ENCODE peak calls at places on chromosome 7, in ten cellular contexts. One of them, this sample, is unnamed.

GRCh38 chr7:50868426-50869100 is 85.9 kb upstream of the GRB10 start:
- DNase-seq in astrocyte: no peak
- DNase-seq in H1: no peak
- DNase-seq in prostate gland: no peak
- DNase-seq in Panc1: no peak
- DNase-seq in heart right ventricle: no peak
- DNase-seq in mucosa of descending colon: no peak
- DNase-seq in pancreas: no peak
- DNase-seq in spleen: no peak
- DNase-seq in endodermal cell: no peak
- DNase-seq in this sample: peak; percentile 12

GRCh38 chr7:32033006-32033405 is 37.2 kb downstream of the PDE1C start:
- DNase-seq in prostate gland: no peak
- DNase-seq in heart right ventricle: no peak
- DNase-seq in astrocyte: peak; percentile 39
- DNase-seq in spleen: no peak
- DNase-seq in pancreas: no peak
- DNase-seq in mucosa of descending colon: no peak
- DNase-seq in endodermal cell: no peak
- DNase-seq in H1: no peak
- DNase-seq in Panc1: no peak
- DNase-seq in this sample: no peak

GRCh38 chr7:20594023-20594422 is 21.4 kb upstream of the ABCB5 start:
- DNase-seq in heart right ventricle: no peak
- DNase-seq in astrocyte: no peak
- DNase-seq in H1: no peak
- DNase-seq in prostate gland: peak; percentile 35
- DNase-seq in spleen: no peak
- DNase-seq in mucosa of descending colon: no peak
- DNase-seq in endodermal cell: no peak
- DNase-seq in pancreas: no peak
- DNase-seq in Panc1: no peak
- DNase-seq in this sample: no peak

GRCh38 chr7:157467496-157468212 is 130.8 kb downstream of the DNAJB6 start:
- DNase-seq in mucosa of descending colon: no peak
- DNase-seq in pancreas: no peak
- DNase-seq in heart right ventricle: no peak
- DNase-seq in spleen: peak; percentile 43
- DNase-seq in Panc1: no peak
- DNase-seq in prostate gland: no peak
- DNase-seq in H1: no peak
- DNase-seq in endodermal cell: peak; percentile 34
- DNase-seq in astrocyte: no peak
- DNase-seq in this sample: no peak

GRCh38 chr7:30001953-30002352 is 12.4 kb upstream of the SCRN1 start:
- DNase-seq in mucosa of descending colon: no peak
- DNase-seq in spleen: no peak
- DNase-seq in astrocyte: no peak
- DNase-seq in Panc1: no peak
- DNase-seq in endodermal cell: no peak
- DNase-seq in heart right ventricle: no peak
- DNase-seq in prostate gland: no peak
- DNase-seq in pancreas: no peak
- DNase-seq in H1: no peak
- DNase-seq in this sample: no peak

GRCh38 chr7:81154565-81154964 is 235.7 kb upstream of the SEMA3C start:
- DNase-seq in spleen: no peak
- DNase-seq in pancreas: no peak
- DNase-seq in heart right ventricle: no peak
- DNase-seq in prostate gland: no peak
- DNase-seq in H1: no peak
- DNase-seq in endodermal cell: no peak
- DNase-seq in mucosa of descending colon: no peak
- DNase-seq in Panc1: no peak
- DNase-seq in astrocyte: peak; percentile 23
- DNase-seq in this sample: no peak

GRCh38 chr7:149732111-149732561 is 41.3 kb downstream of the ZNF467 start:
- DNase-seq in astrocyte: no peak
- DNase-seq in prostate gland: no peak
- DNase-seq in Panc1: no peak
- DNase-seq in spleen: peak; percentile 70
- DNase-seq in endodermal cell: peak; percentile 26
- DNase-seq in pancreas: peak; percentile 52
- DNase-seq in H1: no peak
- DNase-seq in heart right ventricle: no peak
- DNase-seq in mucosa of descending colon: no peak
- DNase-seq in this sample: no peak

GRCh38 chr7:258476-259190 is 31.3 kb upstream of the FOXL3 start:
- DNase-seq in endodermal cell: no peak
- DNase-seq in prostate gland: no peak
- DNase-seq in astrocyte: no peak
- DNase-seq in spleen: peak; percentile 64
- DNase-seq in Panc1: no peak
- DNase-seq in heart right ventricle: no peak
- DNase-seq in pancreas: peak; percentile 48
- DNase-seq in mucosa of descending colon: peak; percentile 45
- DNase-seq in H1: no peak
- DNase-seq in this sample: no peak

GRCh38 chr7:90250601-90251303 is 5.8 kb downstream of the CFAP69 start:
- DNase-seq in pancreas: no peak
- DNase-seq in prostate gland: no peak
- DNase-seq in astrocyte: peak; percentile 57
- DNase-seq in mucosa of descending colon: no peak
- DNase-seq in Panc1: no peak
- DNase-seq in endodermal cell: no peak
- DNase-seq in heart right ventricle: no peak
- DNase-seq in spleen: no peak
- DNase-seq in H1: no peak
- DNase-seq in this sample: no peak

GRCh38 chr7:2937701-2938513 is 93.8 kb upstream of the GNA12 start:
- DNase-seq in mucosa of descending colon: no peak
- DNase-seq in heart right ventricle: no peak
- DNase-seq in pancreas: peak; percentile 36
- DNase-seq in H1: no peak
- DNase-seq in astrocyte: no peak
- DNase-seq in prostate gland: no peak
- DNase-seq in spleen: peak; percentile 51
- DNase-seq in Panc1: no peak
- DNase-seq in endodermal cell: peak; percentile 26
- DNase-seq in this sample: no peak

GRCh38 chr7:2936891-2937580 is 92.9 kb upstream of the GNA12 start:
- DNase-seq in mucosa of descending colon: no peak
- DNase-seq in H1: no peak
- DNase-seq in astrocyte: no peak
- DNase-seq in spleen: peak; percentile 55
- DNase-seq in Panc1: no peak
- DNase-seq in endodermal cell: peak; percentile 36
- DNase-seq in prostate gland: no peak
- DNase-seq in pancreas: peak; percentile 44
- DNase-seq in heart right ventricle: no peak
- DNase-seq in this sample: no peak

GRCh38 chr7:2934984-2935740 is 91.1 kb upstream of the GNA12 start:
- DNase-seq in prostate gland: no peak
- DNase-seq in H1: no peak
- DNase-seq in Panc1: no peak
- DNase-seq in heart right ventricle: no peak
- DNase-seq in mucosa of descending colon: no peak
- DNase-seq in endodermal cell: peak; percentile 32
- DNase-seq in astrocyte: no peak
- DNase-seq in spleen: peak; percentile 68
- DNase-seq in pancreas: peak; percentile 36
- DNase-seq in this sample: no peak

GRCh38 chr7:2934211-2934731 is 90.2 kb upstream of the GNA12 start:
- DNase-seq in spleen: peak; percentile 61
- DNase-seq in pancreas: peak; percentile 48
- DNase-seq in prostate gland: no peak
- DNase-seq in endodermal cell: peak; percentile 49
- DNase-seq in H1: no peak
- DNase-seq in mucosa of descending colon: no peak
- DNase-seq in Panc1: no peak
- DNase-seq in heart right ventricle: no peak
- DNase-seq in astrocyte: peak; percentile 79
- DNase-seq in this sample: peak; percentile 84

DNA sequence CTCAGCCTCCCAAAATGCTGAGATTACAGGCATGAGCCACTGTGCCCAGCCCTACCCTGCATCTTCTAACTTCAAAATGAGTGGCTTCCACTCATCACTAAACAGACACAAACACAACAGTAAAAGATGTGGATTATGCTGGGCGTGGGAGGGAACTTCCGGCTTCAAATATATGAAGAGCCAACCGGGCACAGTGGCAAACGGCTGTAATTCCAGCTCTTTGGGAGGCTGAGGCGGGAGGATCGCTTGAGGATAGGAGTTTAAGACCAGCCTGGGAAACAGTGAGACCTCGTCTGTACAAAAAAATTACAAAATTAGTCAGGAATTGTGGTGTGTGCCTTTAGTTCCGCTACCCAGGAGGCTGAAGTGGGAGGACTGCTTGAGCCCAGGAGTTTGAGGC is 92.2 kb upstream of the GNA12 start:
- DNase-seq in spleen: peak; percentile 28
- DNase-seq in H1: no peak
- DNase-seq in endodermal cell: no peak
- DNase-seq in prostate gland: no peak
- DNase-seq in Panc1: no peak
- DNase-seq in astrocyte: no peak
- DNase-seq in heart right ventricle: no peak
- DNase-seq in pancreas: peak; percentile 19
- DNase-seq in mucosa of descending colon: no peak
- DNase-seq in this sample: no peak
- H3K36me3 ChIP-seq in spleen: no peaks in the 10 kb centered on the region
- H3K36me3 ChIP-seq in H1: peaks cover 2% of the 10 kb centered on the region
- H3K36me3 ChIP-seq in endodermal cell: no peaks in the 10 kb centered on the region
- H3K36me3 ChIP-seq in prostate gland: no peaks in the 10 kb centered on the region
- H3K36me3 ChIP-seq in Panc1: no peaks in the 10 kb centered on the region
- H3K36me3 ChIP-seq in astrocyte: no peaks in the 10 kb centered on the region
- H3K36me3 ChIP-seq in heart right ventricle: no peaks in the 10 kb centered on the region
- H3K36me3 ChIP-seq in pancreas: no peaks in the 10 kb centered on the region
- H3K36me3 ChIP-seq in mucosa of descending colon: no peaks in the 10 kb centered on the region
- H3K36me3 ChIP-seq in this sample: no peaks in the 10 kb centered on the region

GRCh38 chr7:158820656-158821055 is 8.7 kb downstream of the ESYT2 start:
- DNase-seq in spleen: no peak
- DNase-seq in endodermal cell: peak; percentile 3
- DNase-seq in prostate gland: no peak
- DNase-seq in heart right ventricle: no peak
- DNase-seq in pancreas: no peak
- DNase-seq in Panc1: no peak
- DNase-seq in H1: no peak
- DNase-seq in mucosa of descending colon: no peak
- DNase-seq in astrocyte: peak; percentile 42
- DNase-seq in this sample: no peak
- H3K4me1 ChIP-seq in spleen: peaks cover 87% of the 10 kb centered on the region
- H3K4me1 ChIP-seq in endodermal cell: peaks cover 5% of the 10 kb centered on the region
- H3K4me1 ChIP-seq in prostate gland: no peaks in the 10 kb centered on the region
- H3K4me1 ChIP-seq in heart right ventricle: peaks cover 98% of the 10 kb centered on the region
- H3K4me1 ChIP-seq in pancreas: peaks cover 58% of the 10 kb centered on the region
- H3K4me1 ChIP-seq in Panc1: peaks cover 81% of the 10 kb centered on the region
- H3K4me1 ChIP-seq in H1: peaks cover 5% of the 10 kb centered on the region
- H3K4me1 ChIP-seq in mucosa of descending colon: peaks cover 63% of the 10 kb centered on the region
- H3K4me1 ChIP-seq in astrocyte: peaks cover 49% of the 10 kb centered on the region
- H3K4me1 ChIP-seq in this sample: peaks cover 55% of the 10 kb centered on the region

GRCh38 chr7:47808321-47808720 is 139.9 kb downstream of the PKD1L1 start:
- DNase-seq in spleen: no peak
- DNase-seq in H1: no peak
- DNase-seq in endodermal cell: no peak
- DNase-seq in astrocyte: no peak
- DNase-seq in prostate gland: no peak
- DNase-seq in mucosa of descending colon: no peak
- DNase-seq in Panc1: no peak
- DNase-seq in pancreas: no peak
- DNase-seq in heart right ventricle: no peak
- DNase-seq in this sample: no peak

GRCh38 chr7:47809387-47809786 is 138.9 kb downstream of the PKD1L1 start:
- DNase-seq in Panc1: no peak
- DNase-seq in mucosa of descending colon: no peak
- DNase-seq in spleen: no peak
- DNase-seq in prostate gland: no peak
- DNase-seq in astrocyte: no peak
- DNase-seq in pancreas: no peak
- DNase-seq in heart right ventricle: no peak
- DNase-seq in H1: no peak
- DNase-seq in endodermal cell: no peak
- DNase-seq in this sample: no peak

GRCh38 chr7:47807126-47807525 is 141.1 kb downstream of the PKD1L1 start:
- DNase-seq in prostate gland: no peak
- DNase-seq in astrocyte: no peak
- DNase-seq in heart right ventricle: no peak
- DNase-seq in spleen: no peak
- DNase-seq in Panc1: no peak
- DNase-seq in endodermal cell: no peak
- DNase-seq in mucosa of descending colon: no peak
- DNase-seq in H1: no peak
- DNase-seq in pancreas: no peak
- DNase-seq in this sample: no peak

GRCh38 chr7:47806701-47807103 is 141.6 kb downstream of the PKD1L1 start:
- DNase-seq in H1: no peak
- DNase-seq in pancreas: no peak
- DNase-seq in endodermal cell: no peak
- DNase-seq in heart right ventricle: no peak
- DNase-seq in prostate gland: no peak
- DNase-seq in spleen: no peak
- DNase-seq in astrocyte: no peak
- DNase-seq in mucosa of descending colon: no peak
- DNase-seq in Panc1: no peak
- DNase-seq in this sample: no peak

GRCh38 chr7:47807756-47808155 is 140.5 kb downstream of the PKD1L1 start:
- DNase-seq in pancreas: no peak
- DNase-seq in H1: no peak
- DNase-seq in astrocyte: no peak
- DNase-seq in Panc1: no peak
- DNase-seq in heart right ventricle: no peak
- DNase-seq in prostate gland: no peak
- DNase-seq in mucosa of descending colon: no peak
- DNase-seq in endodermal cell: peak; percentile 76
- DNase-seq in spleen: no peak
- DNase-seq in this sample: no peak
- TF ChIP-seq CTCF in pancreas: no peak
- TF ChIP-seq CTCF in H1: peak; percentile 69
- TF ChIP-seq CTCF in astrocyte: no peak
- TF ChIP-seq CTCF in Panc1: no peak
- TF ChIP-seq CTCF in heart right ventricle: no peak
- TF ChIP-seq CTCF in prostate gland: no peak
- TF ChIP-seq CTCF in mucosa of descending colon: no peak
- TF ChIP-seq CTCF in endodermal cell: peak; percentile 67
- TF ChIP-seq CTCF in spleen: no peak
- TF ChIP-seq CTCF in this sample: no peak

DNA sequence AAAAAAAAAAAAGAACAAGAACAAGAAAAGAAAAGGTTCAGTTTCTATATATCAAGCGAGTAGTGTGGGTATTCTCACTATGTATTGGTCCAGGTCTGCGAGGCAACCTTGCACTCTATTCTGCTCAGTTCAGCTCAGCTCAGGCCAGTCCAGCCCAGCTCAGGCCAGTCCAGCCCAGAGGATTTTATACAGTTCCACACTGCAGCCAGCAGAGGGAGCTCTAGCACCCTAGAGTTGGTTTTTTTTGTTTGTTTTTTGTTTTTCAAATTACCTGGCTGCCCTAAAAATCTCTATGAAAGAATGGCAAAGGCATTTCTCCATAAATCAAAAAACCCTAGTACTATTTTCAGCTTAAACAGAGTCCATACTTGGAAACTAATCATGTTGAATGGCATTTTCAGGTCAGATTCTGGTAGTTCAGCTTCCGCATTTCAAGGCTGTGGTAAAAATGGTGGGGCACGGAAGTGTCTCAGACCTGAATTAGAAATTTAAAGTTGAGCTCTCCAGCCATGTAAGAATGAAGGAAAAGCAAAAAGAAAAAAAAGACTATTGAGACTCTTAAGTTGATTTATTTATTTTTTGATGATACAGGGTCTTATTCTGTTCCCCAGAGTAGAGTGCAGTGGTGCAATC is 55.2 kb upstream of the GSDME start:
- DNase-seq in mucosa of descending colon: no peak
- DNase-seq in prostate gland: no peak
- DNase-seq in heart right ventricle: peak; percentile 34
- DNase-seq in endodermal cell: peak; percentile 85
- DNase-seq in pancreas: peak; percentile 75
- DNase-seq in astrocyte: no peak
- DNase-seq in spleen: peak; percentile 79
- DNase-seq in Panc1: peak; percentile 66
- DNase-seq in H1: no peak
- DNase-seq in this sample: peak; percentile 39
- H3K36me3 ChIP-seq in mucosa of descending colon: no peaks in the 10 kb centered on the region
- H3K36me3 ChIP-seq in prostate gland: no peaks in the 10 kb centered on the region
- H3K36me3 ChIP-seq in heart right ventricle: no peaks in the 10 kb centered on the region
- H3K36me3 ChIP-seq in endodermal cell: no peaks in the 10 kb centered on the region
- H3K36me3 ChIP-seq in pancreas: no peaks in the 10 kb centered on the region
- H3K36me3 ChIP-seq in astrocyte: peaks cover 31% of the 10 kb centered on the region
- H3K36me3 ChIP-seq in spleen: no peaks in the 10 kb centered on the region
- H3K36me3 ChIP-seq in Panc1: no peaks in the 10 kb centered on the region
- H3K36me3 ChIP-seq in H1: no peaks in the 10 kb centered on the region
- H3K36me3 ChIP-seq in this sample: peaks cover 30% of the 10 kb centered on the region

This sample was measured in mammary epithelial cell.